ENCODE peak calls at places on chromosomes 2 and 18, in nine cellular contexts. One of them, this sample, is unnamed.

GRCh38 chr18:48333563-48333962 is 75.6 kb downstream of the ZBTB7C start:
- DNase-seq in lower lobe of right lung: no peak
- DNase-seq in nephron progenitor cell: no peak
- DNase-seq in heart left ventricle: no peak
- DNase-seq in GM23338: peak
- DNase-seq in upper lobe of right lung: no peak
- DNase-seq in neural progenitor cell: peak
- DNase-seq in AG09319: no peak
- DNase-seq in foreskin keratinocyte: no peak
- DNase-seq in this sample: no peak

GRCh38 chr2:85893428-85894258 is 4.9 kb upstream of the ST3GAL5 start:
- DNase-seq in heart left ventricle: no peak
- DNase-seq in upper lobe of right lung: no peak
- DNase-seq in foreskin keratinocyte: peak
- DNase-seq in GM23338: no peak
- DNase-seq in neural progenitor cell: no peak
- DNase-seq in AG09319: no peak
- DNase-seq in lower lobe of right lung: no peak
- DNase-seq in nephron progenitor cell: no peak
- DNase-seq in this sample: peak

GRCh38 chr2:202149155-202149762 is 76.2 kb downstream of the KIAA2012 start:
- DNase-seq in nephron progenitor cell: peak
- DNase-seq in foreskin keratinocyte: no peak
- DNase-seq in lower lobe of right lung: no peak
- DNase-seq in neural progenitor cell: peak
- DNase-seq in upper lobe of right lung: no peak
- DNase-seq in heart left ventricle: peak
- DNase-seq in GM23338: peak
- DNase-seq in AG09319: no peak
- DNase-seq in this sample: no peak

GRCh38 chr2:73892631-73893329 is at the start of gene ACTG2:
- DNase-seq in GM23338: no peak
- DNase-seq in AG09319: no peak
- DNase-seq in neural progenitor cell: no peak
- DNase-seq in foreskin keratinocyte: no peak
- DNase-seq in upper lobe of right lung: no peak
- DNase-seq in heart left ventricle: no peak
- DNase-seq in lower lobe of right lung: no peak
- DNase-seq in nephron progenitor cell: no peak
- DNase-seq in this sample: no peak

GRCh38 chr2:80288576-80288975 is 16.0 kb downstream of the LRRTM1 start:
- DNase-seq in foreskin keratinocyte: no peak
- DNase-seq in neural progenitor cell: peak
- DNase-seq in nephron progenitor cell: no peak
- DNase-seq in heart left ventricle: no peak
- DNase-seq in GM23338: peak
- DNase-seq in AG09319: no peak
- DNase-seq in lower lobe of right lung: no peak
- DNase-seq in upper lobe of right lung: no peak
- DNase-seq in this sample: no peak

GRCh38 chr18:635171-635570 is 22.3 kb upstream of the TYMS start:
- DNase-seq in nephron progenitor cell: no peak
- DNase-seq in AG09319: no peak
- DNase-seq in GM23338: peak
- DNase-seq in upper lobe of right lung: no peak
- DNase-seq in lower lobe of right lung: no peak
- DNase-seq in foreskin keratinocyte: peak
- DNase-seq in heart left ventricle: no peak
- DNase-seq in neural progenitor cell: peak
- DNase-seq in this sample: no peak

GRCh38 chr18:38033282-38033681 is 467.7 kb upstream of the CELF4 start:
- DNase-seq in foreskin keratinocyte: peak
- DNase-seq in GM23338: no peak
- DNase-seq in heart left ventricle: no peak
- DNase-seq in lower lobe of right lung: no peak
- DNase-seq in AG09319: no peak
- DNase-seq in neural progenitor cell: no peak
- DNase-seq in upper lobe of right lung: no peak
- DNase-seq in nephron progenitor cell: no peak
- DNase-seq in this sample: no peak

GRCh38 chr2:186882511-186883071 is 33.6 kb upstream of the ZSWIM2 start:
- DNase-seq in neural progenitor cell: peak
- DNase-seq in nephron progenitor cell: no peak
- DNase-seq in heart left ventricle: no peak
- DNase-seq in foreskin keratinocyte: no peak
- DNase-seq in AG09319: no peak
- DNase-seq in GM23338: no peak
- DNase-seq in lower lobe of right lung: no peak
- DNase-seq in upper lobe of right lung: no peak
- DNase-seq in this sample: no peak

GRCh38 chr2:118046628-118047210 is 32.8 kb upstream of the CCDC93 start:
- DNase-seq in upper lobe of right lung: no peak
- DNase-seq in neural progenitor cell: peak
- DNase-seq in GM23338: peak
- DNase-seq in heart left ventricle: no peak
- DNase-seq in lower lobe of right lung: no peak
- DNase-seq in AG09319: no peak
- DNase-seq in foreskin keratinocyte: peak
- DNase-seq in nephron progenitor cell: no peak
- DNase-seq in this sample: no peak

GRCh38 chr2:113174369-113174735 is 581 bp downstream of the PSD4 start:
- DNase-seq in nephron progenitor cell: no peak
- DNase-seq in AG09319: no peak
- DNase-seq in GM23338: no peak
- DNase-seq in heart left ventricle: no peak
- DNase-seq in foreskin keratinocyte: no peak
- DNase-seq in neural progenitor cell: no peak
- DNase-seq in lower lobe of right lung: no peak
- DNase-seq in upper lobe of right lung: no peak
- DNase-seq in this sample: no peak

GRCh38 chr2:207269021-207269420 is 103.3 kb upstream of the KLF7 start:
- DNase-seq in neural progenitor cell: no peak
- DNase-seq in GM23338: no peak
- DNase-seq in AG09319: no peak
- DNase-seq in heart left ventricle: no peak
- DNase-seq in upper lobe of right lung: no peak
- DNase-seq in foreskin keratinocyte: no peak
- DNase-seq in lower lobe of right lung: no peak
- DNase-seq in nephron progenitor cell: no peak
- DNase-seq in this sample: no peak

DNA sequence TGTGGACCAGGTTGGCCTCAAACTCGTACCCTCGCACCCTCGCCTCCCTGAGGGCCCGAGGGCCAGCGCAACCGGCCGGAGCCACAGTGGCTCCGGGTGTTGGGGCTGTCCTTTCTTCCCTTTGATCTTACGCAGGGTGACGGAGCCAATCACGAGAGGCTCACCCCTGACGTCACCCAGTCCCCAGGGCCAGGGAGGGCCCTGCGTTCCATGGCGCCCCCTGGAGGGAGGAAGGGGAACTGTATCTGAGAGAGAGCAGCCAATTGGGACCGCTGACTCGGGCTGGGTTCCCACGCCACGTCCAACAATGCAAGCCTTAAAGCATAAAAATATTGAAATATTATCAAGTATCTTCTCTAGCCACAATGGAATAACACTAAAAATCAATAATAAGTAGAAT is 432.8 kb upstream of the LRRTM4 start:
- DNase-seq in nephron progenitor cell: no peak
- DNase-seq in AG09319: no peak
- DNase-seq in foreskin keratinocyte: no peak
- DNase-seq in lower lobe of right lung: no peak
- DNase-seq in heart left ventricle: no peak
- DNase-seq in GM23338: no peak
- DNase-seq in upper lobe of right lung: no peak
- DNase-seq in neural progenitor cell: no peak
- DNase-seq in this sample: no peak
- TF ChIP-seq CTCF in nephron progenitor cell: no peak
- TF ChIP-seq CTCF in AG09319: no peak
- TF ChIP-seq CTCF in foreskin keratinocyte: peak
- TF ChIP-seq CTCF in lower lobe of right lung: no peak
- TF ChIP-seq CTCF in heart left ventricle: no peak
- TF ChIP-seq CTCF in GM23338: peak
- TF ChIP-seq CTCF in upper lobe of right lung: no peak
- TF ChIP-seq CTCF in neural progenitor cell: peak
- TF ChIP-seq CTCF in this sample: no peak

GRCh38 chr18:50578030-50578429 is 18.1 kb downstream of the MAPK4 start:
- DNase-seq in foreskin keratinocyte: no peak
- DNase-seq in neural progenitor cell: no peak
- DNase-seq in nephron progenitor cell: no peak
- DNase-seq in AG09319: no peak
- DNase-seq in upper lobe of right lung: no peak
- DNase-seq in GM23338: no peak
- DNase-seq in heart left ventricle: no peak
- DNase-seq in lower lobe of right lung: no peak
- DNase-seq in this sample: no peak

GRCh38 chr18:50571606-50572005 is 11.7 kb downstream of the MAPK4 start:
- DNase-seq in foreskin keratinocyte: no peak
- DNase-seq in lower lobe of right lung: no peak
- DNase-seq in neural progenitor cell: no peak
- DNase-seq in nephron progenitor cell: no peak
- DNase-seq in heart left ventricle: no peak
- DNase-seq in GM23338: no peak
- DNase-seq in upper lobe of right lung: no peak
- DNase-seq in AG09319: no peak
- DNase-seq in this sample: no peak

GRCh38 chr18:50578651-50579050 is 18.8 kb downstream of the MAPK4 start:
- DNase-seq in lower lobe of right lung: no peak
- DNase-seq in AG09319: no peak
- DNase-seq in nephron progenitor cell: no peak
- DNase-seq in foreskin keratinocyte: peak
- DNase-seq in neural progenitor cell: no peak
- DNase-seq in GM23338: no peak
- DNase-seq in heart left ventricle: no peak
- DNase-seq in upper lobe of right lung: no peak
- DNase-seq in this sample: no peak

GRCh38 chr18:50569930-50570329 is 10.0 kb downstream of the MAPK4 start:
- DNase-seq in heart left ventricle: no peak
- DNase-seq in lower lobe of right lung: no peak
- DNase-seq in foreskin keratinocyte: no peak
- DNase-seq in upper lobe of right lung: no peak
- DNase-seq in nephron progenitor cell: no peak
- DNase-seq in AG09319: no peak
- DNase-seq in neural progenitor cell: peak
- DNase-seq in GM23338: peak
- DNase-seq in this sample: no peak

GRCh38 chr18:50573679-50574078 is 13.8 kb downstream of the MAPK4 start:
- DNase-seq in lower lobe of right lung: no peak
- DNase-seq in GM23338: peak
- DNase-seq in AG09319: no peak
- DNase-seq in neural progenitor cell: no peak
- DNase-seq in nephron progenitor cell: no peak
- DNase-seq in upper lobe of right lung: no peak
- DNase-seq in heart left ventricle: no peak
- DNase-seq in foreskin keratinocyte: no peak
- DNase-seq in this sample: no peak
- TF ChIP-seq CTCF in lower lobe of right lung: no peak
- TF ChIP-seq CTCF in GM23338: peak
- TF ChIP-seq CTCF in AG09319: no peak
- TF ChIP-seq CTCF in neural progenitor cell: peak
- TF ChIP-seq CTCF in nephron progenitor cell: peak
- TF ChIP-seq CTCF in upper lobe of right lung: no peak
- TF ChIP-seq CTCF in heart left ventricle: no peak
- TF ChIP-seq CTCF in foreskin keratinocyte: peak
- TF ChIP-seq CTCF in this sample: no peak

DNA sequence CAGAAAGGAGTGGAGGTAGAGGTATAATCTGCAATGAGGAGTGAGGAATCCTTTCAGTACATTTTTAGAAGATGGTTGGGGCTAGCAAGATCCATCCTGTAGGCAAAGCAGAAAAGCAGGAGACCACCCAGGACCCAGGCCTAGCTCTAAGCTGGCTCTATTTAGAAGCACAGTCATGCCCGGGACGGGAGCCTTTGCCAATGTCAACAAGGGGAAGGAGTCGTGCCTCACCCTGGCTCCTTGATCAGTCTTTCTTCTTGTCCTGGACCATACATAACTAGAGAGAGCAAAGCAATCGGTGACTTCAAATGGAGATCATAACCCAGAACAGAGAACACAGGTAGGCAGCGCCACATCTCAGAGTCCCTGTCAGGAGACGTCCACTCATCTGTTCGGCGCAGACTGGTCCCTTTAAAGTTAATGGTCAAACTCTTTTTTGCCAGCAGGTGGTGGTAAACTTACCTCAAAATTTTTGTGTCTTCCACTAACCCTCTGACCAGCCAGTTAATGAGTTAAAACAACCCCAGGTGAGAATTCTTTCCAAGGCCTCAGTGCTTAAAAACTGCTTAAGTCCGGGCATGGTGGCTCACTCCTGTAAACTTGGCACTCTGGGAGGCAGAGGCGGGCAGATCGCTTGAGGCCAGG is 8.0 kb downstream of the MC5R start:
- DNase-seq in nephron progenitor cell: no peak
- DNase-seq in AG09319: no peak
- DNase-seq in foreskin keratinocyte: no peak
- DNase-seq in heart left ventricle: no peak
- DNase-seq in GM23338: peak
- DNase-seq in lower lobe of right lung: no peak
- DNase-seq in neural progenitor cell: peak
- DNase-seq in upper lobe of right lung: no peak
- DNase-seq in this sample: no peak
- TF ChIP-seq CTCF in nephron progenitor cell: peak
- TF ChIP-seq CTCF in AG09319: no peak
- TF ChIP-seq CTCF in foreskin keratinocyte: no peak
- TF ChIP-seq CTCF in heart left ventricle: no peak
- TF ChIP-seq CTCF in GM23338: peak
- TF ChIP-seq CTCF in lower lobe of right lung: no peak
- TF ChIP-seq CTCF in neural progenitor cell: peak
- TF ChIP-seq CTCF in upper lobe of right lung: no peak
- TF ChIP-seq CTCF in this sample: no peak

GRCh38 chr2:238558456-238559099 is 131.9 kb downstream of the ASB1 start:
- DNase-seq in upper lobe of right lung: peak
- DNase-seq in AG09319: no peak
- DNase-seq in nephron progenitor cell: no peak
- DNase-seq in lower lobe of right lung: peak
- DNase-seq in GM23338: no peak
- DNase-seq in foreskin keratinocyte: no peak
- DNase-seq in neural progenitor cell: no peak
- DNase-seq in heart left ventricle: peak
- DNase-seq in this sample: no peak

GRCh38 chr2:238557855-238558435 is 131.2 kb downstream of the ASB1 start:
- DNase-seq in AG09319: no peak
- DNase-seq in GM23338: no peak
- DNase-seq in lower lobe of right lung: peak
- DNase-seq in foreskin keratinocyte: no peak
- DNase-seq in upper lobe of right lung: no peak
- DNase-seq in heart left ventricle: no peak
- DNase-seq in nephron progenitor cell: no peak
- DNase-seq in neural progenitor cell: no peak
- DNase-seq in this sample: no peak

GRCh38 chr2:238562446-238562845 is 135.7 kb downstream of the ASB1 start:
- DNase-seq in AG09319: no peak
- DNase-seq in lower lobe of right lung: no peak
- DNase-seq in nephron progenitor cell: no peak
- DNase-seq in neural progenitor cell: no peak
- DNase-seq in foreskin keratinocyte: no peak
- DNase-seq in heart left ventricle: no peak
- DNase-seq in GM23338: no peak
- DNase-seq in upper lobe of right lung: no peak
- DNase-seq in this sample: no peak

GRCh38 chr2:238561230-238561629 is 134.5 kb downstream of the ASB1 start:
- DNase-seq in neural progenitor cell: no peak
- DNase-seq in GM23338: no peak
- DNase-seq in lower lobe of right lung: no peak
- DNase-seq in nephron progenitor cell: no peak
- DNase-seq in foreskin keratinocyte: peak
- DNase-seq in AG09319: no peak
- DNase-seq in upper lobe of right lung: no peak
- DNase-seq in heart left ventricle: no peak
- DNase-seq in this sample: no peak

GRCh38 chr2:238560234-238560633 is 133.5 kb downstream of the ASB1 start:
- DNase-seq in lower lobe of right lung: peak
- DNase-seq in GM23338: peak
- DNase-seq in nephron progenitor cell: no peak
- DNase-seq in neural progenitor cell: peak
- DNase-seq in upper lobe of right lung: no peak
- DNase-seq in foreskin keratinocyte: no peak
- DNase-seq in heart left ventricle: no peak
- DNase-seq in AG09319: no peak
- DNase-seq in this sample: no peak
- TF ChIP-seq CTCF in lower lobe of right lung: no peak
- TF ChIP-seq CTCF in GM23338: peak
- TF ChIP-seq CTCF in nephron progenitor cell: no peak
- TF ChIP-seq CTCF in neural progenitor cell: peak
- TF ChIP-seq CTCF in upper lobe of right lung: no peak
- TF ChIP-seq CTCF in foreskin keratinocyte: no peak
- TF ChIP-seq CTCF in heart left ventricle: no peak
- TF ChIP-seq CTCF in AG09319: no peak
- TF ChIP-seq CTCF in this sample: no peak